ENCODE peak calls at places on chromosomes 1 and 21, in ten cellular contexts. U, R, M, V, K, P, O, Y, E and T are unnamed samples.
A peak's percentile ranks its signal among the peaks of the same experiment; 100 is the strongest.

GRCh38 chr1:59635057-59635456 is 179.7 kb upstream of the HOOK1 start:
- DNase-seq in P (no peak), E (no peak), Y (no peak), O (no peak), V (no peak), R (no peak), M (no peak), K (no peak), U (no peak), T (no peak)

GRCh38 chr21:38798481-38798882 is 7.2 kb upstream of the ETS2 start:
- DNase-seq in V (peak; percentile 57), R (no peak), K (no peak), M (peak; percentile 88), E (peak; percentile 96), Y (no peak), P (no peak), U (no peak), O (peak; percentile 52), T (no peak)

GRCh38 chr1:24702511-24703293 is 42.5 kb upstream of the CLIC4 start:
- DNase-seq in E (peak; percentile 82), O (no peak), R (no peak), V (peak; percentile 93), U (no peak), Y (no peak), P (no peak), M (peak; percentile 53), K (no peak), T (no peak)

GRCh38 chr1:63368131-63368530 is 704 bp downstream of the ALG6 start:
- DNase-seq in U (peak; percentile 39), R (no peak), O (no peak), E (no peak), M (no peak), Y (no peak), V (peak; percentile 4), K (no peak), P (no peak), T (no peak)

GRCh38 chr1:151875419-151876097 is 22.0 kb upstream of the THEM5 start:
- DNase-seq in Y (no peak), P (no peak), V (no peak), M (no peak), O (no peak), U (no peak), K (no peak), R (no peak), E (no peak), T (no peak)

GRCh38 chr1:194273660-194274059 is 1087.2 kb upstream of the B3GALT2 start:
- DNase-seq in K (no peak), U (no peak), Y (no peak), R (no peak), P (no peak), O (no peak), E (no peak), M (no peak), V (no peak), T (no peak)

GRCh38 chr1:209527372-209527771 is 56.1 kb upstream of the CAMK1G start:
- DNase-seq in K (no peak), Y (no peak), E (peak; percentile 63), P (no peak), M (no peak), V (peak; percentile 39), U (no peak), R (no peak), O (peak; percentile 38), T (no peak)

GRCh38 chr1:70204578-70204977 is 801 bp downstream of the LRRC40 start:
- DNase-seq in R (peak; percentile 42), K (no peak), U (peak; percentile 16), V (peak; percentile 30), P (no peak), M (no peak), E (no peak), Y (no peak), O (no peak), T (no peak)

GRCh38 chr21:44058981-44059380 is 46.9 kb downstream of the TRAPPC10 start:
- DNase-seq in E (no peak), K (no peak), P (no peak), V (no peak), R (no peak), O (no peak), Y (no peak), U (no peak), M (no peak), T (no peak)

DNA sequence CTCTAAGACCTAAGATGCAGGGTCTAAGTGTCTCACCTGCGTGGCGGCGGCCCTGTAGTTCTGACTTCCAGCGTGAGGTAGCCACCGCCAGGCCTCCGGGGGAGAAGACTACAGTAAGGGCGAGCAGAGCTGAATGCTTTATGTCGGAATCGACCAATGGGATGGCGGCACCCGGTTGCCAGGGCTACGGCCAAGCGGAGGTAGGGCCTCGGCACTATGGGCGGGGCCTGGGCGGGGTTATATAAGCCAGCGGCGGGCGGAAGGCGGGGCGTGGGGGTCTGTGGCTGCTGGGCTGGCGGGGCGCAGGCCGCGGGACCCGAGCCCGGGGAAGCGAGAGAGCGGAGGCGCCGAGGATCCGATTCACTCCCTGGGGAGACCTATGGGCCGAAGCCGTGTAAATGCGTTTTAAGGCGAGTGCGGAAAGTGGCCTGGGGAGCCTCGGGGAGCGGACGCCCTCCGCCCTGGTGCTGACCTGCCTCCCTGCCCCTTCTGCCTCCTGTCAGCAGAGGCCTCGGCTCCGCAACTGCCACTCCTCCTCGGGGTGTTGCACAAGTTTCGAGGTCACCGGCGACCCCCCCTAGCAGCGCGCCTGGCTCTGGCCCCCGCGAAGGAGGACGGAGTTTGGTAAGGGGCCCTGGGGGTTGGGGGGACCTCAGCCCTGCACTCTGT is at the start of gene AZIN2:
- DNase-seq in R (peak; percentile 92), E (peak; percentile 96), O (peak; percentile 95), M (peak; percentile 97), V (peak; percentile 87), K (peak; percentile 99), Y (peak; percentile 61), U (peak; percentile 94), P (peak; percentile 100), T (peak; percentile 98)
- TF ChIP-seq CTCF in R (no peak), E (no peak), O (peak; percentile 15), M (no peak), V (no peak), K (no peak), Y (no peak), U (no peak), P (no peak), T (peak; percentile 47)

DNA sequence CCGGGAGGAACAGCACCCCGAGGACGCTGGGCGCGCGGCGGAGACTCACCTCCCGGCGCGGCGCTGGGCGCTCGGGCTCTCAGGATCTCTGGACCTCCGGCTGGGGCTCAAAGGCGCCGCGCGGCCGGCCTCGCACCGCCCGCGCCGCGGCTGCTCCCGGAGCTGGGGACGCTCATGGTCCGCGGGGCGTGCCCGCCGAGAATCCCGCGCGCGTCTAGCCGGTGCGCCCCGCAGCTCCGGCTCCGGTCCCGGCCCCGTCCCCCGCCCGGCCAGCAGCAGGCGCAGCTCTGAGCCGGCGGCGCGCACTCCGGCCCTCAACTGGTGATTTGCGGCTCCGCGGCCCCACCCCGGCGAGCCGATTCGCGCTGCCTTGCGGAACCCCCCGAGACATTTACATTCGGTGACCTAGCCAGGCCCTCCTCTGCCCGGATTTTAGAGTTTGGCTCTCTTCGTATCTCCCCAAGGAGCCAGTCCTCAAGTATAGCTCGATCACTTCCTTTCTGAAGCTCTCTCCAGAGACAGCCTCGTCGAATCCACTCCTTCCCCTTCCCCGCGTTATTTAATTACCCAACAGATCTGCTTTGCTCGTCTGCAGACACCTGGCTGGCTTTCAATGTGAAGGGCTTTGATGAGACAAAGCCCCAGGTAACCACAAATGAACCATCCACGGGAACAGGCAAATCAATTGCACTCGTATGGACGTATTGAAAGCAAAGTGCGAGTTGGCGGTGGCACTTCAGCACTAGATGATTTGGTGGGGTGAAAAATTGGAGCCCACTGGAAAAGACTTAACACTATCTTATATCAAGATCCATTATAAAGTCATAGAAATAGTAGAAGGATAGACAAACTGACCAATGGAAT is at the start of gene BCAR3:
- DNase-seq in O (peak; percentile 47), K (peak; percentile 80), M (peak; percentile 88), E (peak; percentile 80), Y (no peak), P (peak; percentile 85), U (peak; percentile 85), R (peak; percentile 71), V (peak; percentile 67), T (no peak)
- TF ChIP-seq CTCF in O (peak; percentile 3), K (no peak), M (peak; percentile 27), E (peak; percentile 19), Y (peak; percentile 20), P (no peak), U (peak; percentile 52), R (peak; percentile 32), V (no peak), T (peak; percentile 55)

DNA sequence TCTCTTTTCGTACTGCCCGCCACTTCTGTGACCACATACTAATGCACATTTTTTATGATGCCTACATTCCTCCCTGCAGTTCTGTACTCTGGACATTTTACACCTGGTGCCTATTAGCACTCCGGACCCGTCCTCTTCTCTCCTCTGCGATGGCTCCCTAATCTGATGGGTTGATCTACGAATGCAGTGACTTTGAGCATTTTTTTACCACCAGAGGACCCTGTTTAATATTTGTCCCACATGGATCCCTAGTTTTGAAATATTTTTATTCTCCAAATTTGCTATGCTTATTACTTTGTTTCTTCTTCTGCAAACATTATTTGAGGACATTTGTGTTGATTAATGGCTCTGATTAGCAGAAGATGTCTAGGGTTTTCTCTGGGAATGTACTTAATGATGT is 5.2 kb downstream of the PPFIA4 start:
- DNase-seq in U (no peak), O (no peak), P (no peak), M (no peak), V (no peak), K (no peak), E (peak; percentile 44), Y (no peak), R (no peak), T (no peak)
- TF ChIP-seq CTCF in U (peak; percentile 55), O (peak; percentile 40), P (peak; percentile 29), M (peak; percentile 15), V (peak; percentile 52), K (no peak), E (peak; percentile 85), Y (no peak), R (peak; percentile 31), T (peak; percentile 64)

GRCh38 chr1:40305451-40305850 is 11.6 kb downstream of the COL9A2 start:
- DNase-seq in E (peak; percentile 51), R (no peak), P (no peak), V (no peak), Y (no peak), O (no peak), K (no peak), U (peak; percentile 50), M (no peak), T (no peak)
- TF ChIP-seq CTCF in E (peak; percentile 43), R (no peak), P (no peak), V (no peak), Y (peak; percentile 36), O (peak; percentile 35), K (no peak), U (peak; percentile 64), M (no peak), T (no peak)

GRCh38 chr1:212920895-212921294 is 29.4 kb upstream of the VASH2 start:
- DNase-seq in U (peak; percentile 38), M (no peak), V (no peak), K (no peak), O (no peak), Y (no peak), R (no peak), P (no peak), E (no peak), T (no peak)
- TF ChIP-seq CTCF in U (peak; percentile 69), M (peak; percentile 13), V (no peak), K (no peak), O (peak; percentile 64), Y (peak; percentile 45), R (peak; percentile 7), P (no peak), E (peak; percentile 43), T (peak; percentile 39)